ENCODE peak calls at places on chromosomes 12 and 14, in five cellular contexts. L, E, Y, A and T are unnamed samples.

GRCh38 chr14:53180272-53181221 is 27.4 kb upstream of the DDHD1 start:
- DNase-seq in L (no peak), E (no peak), Y (peak; percentile 32), A (no peak), T (no peak)

GRCh38 chr14:104306450-104307040 is 168.2 kb downstream of the KIF26A start:
- DNase-seq in L (no peak), E (no peak), Y (no peak), A (no peak), T (peak; percentile 24)

GRCh38 chr14:21071225-21072041 is 1.3 kb downstream of the ARHGEF40 start:
- DNase-seq in L (peak; percentile 81), E (peak; percentile 73), Y (peak; percentile 76), A (peak; percentile 38), T (peak; percentile 96)

GRCh38 chr12:131230340-131231099 is 276.8 kb downstream of the ADGRD1 start:
- DNase-seq in L (no peak), E (no peak), Y (peak; percentile 42), A (no peak), T (peak; percentile 48)

GRCh38 chr14:31566456-31566855 is 5.3 kb downstream of the NUBPL start:
- DNase-seq in L (no peak), E (no peak), Y (no peak), A (no peak), T (no peak)

GRCh38 chr12:51246254-51246853 is 7.7 kb downstream of the DAZAP2 start:
- DNase-seq in L (peak; percentile 42), E (no peak), Y (peak; percentile 88), A (peak; percentile 30), T (no peak)

GRCh38 chr12:28611501-28611900 is 421.2 kb downstream of the CCDC91 start:
- DNase-seq in L (no peak), E (no peak), Y (no peak), A (peak; percentile 4), T (no peak)

GRCh38 chr12:2963760-2964292 is 4.6 kb downstream of the TEAD4 start:
- DNase-seq in L (peak; percentile 40), E (no peak), Y (no peak), A (no peak), T (peak; percentile 80)

GRCh38 chr14:75428230-75429104 is 645 bp downstream of the JDP2 start:
- DNase-seq in L (peak; percentile 38), E (peak; percentile 51), Y (peak; percentile 18), A (no peak), T (peak; percentile 76)

GRCh38 chr12:11944321-11944720 is 126.4 kb upstream of the BCL2L14 start:
- DNase-seq in L (no peak), E (no peak), Y (no peak), A (no peak), T (no peak)

GRCh38 chr14:36938678-36939077 is 233.7 kb downstream of the SLC25A21 start:
- DNase-seq in L (no peak), E (no peak), Y (no peak), A (no peak), T (no peak)

GRCh38 chr12:51951843-51952722 is 584 bp downstream of the ACVR1B start:
- DNase-seq in L (peak; percentile 49), E (no peak), Y (peak; percentile 30), A (no peak), T (peak; percentile 74)

GRCh38 chr12:96140110-96140509 is 54.1 kb upstream of the ELK3 start:
- DNase-seq in L (no peak), E (no peak), Y (no peak), A (peak; percentile 50), T (no peak)

GRCh38 chr14:95328876-95329503 is 9.3 kb upstream of the CLMN start:
- DNase-seq in L (no peak), E (no peak), Y (no peak), A (peak; percentile 75), T (no peak)

GRCh38 chr14:97264516-97265230 is 467.5 kb downstream of the VRK1 start:
- DNase-seq in L (no peak), E (no peak), Y (no peak), A (no peak), T (no peak)

GRCh38 chr14:96711559-96712267 is 85.5 kb upstream of the VRK1 start:
- DNase-seq in L (no peak), E (no peak), Y (no peak), A (no peak), T (no peak)

GRCh38 chr12:93785262-93786010 is 108.3 kb downstream of the CRADD start:
- DNase-seq in L (peak; percentile 79), E (no peak), Y (peak; percentile 75), A (peak; percentile 94), T (no peak)

GRCh38 chr14:97387252-97387882 is 590.2 kb downstream of the VRK1 start:
- DNase-seq in L (no peak), E (no peak), Y (no peak), A (no peak), T (no peak)

GRCh38 chr14:67999693-68000384 is 180.3 kb downstream of the RAD51B start:
- DNase-seq in L (no peak), E (no peak), Y (no peak), A (peak; percentile 62), T (no peak)

GRCh38 chr12:15698377-15698867 is 90.8 kb downstream of the EPS8 start:
- DNase-seq in L (peak; percentile 50), E (no peak), Y (no peak), A (no peak), T (no peak)

GRCh38 chr14:32738206-32738871 is 200.3 kb upstream of the NPAS3 start:
- DNase-seq in L (no peak), E (no peak), Y (no peak), A (peak; percentile 76), T (no peak)

GRCh38 chr14:77181603-77182437 is at the start of gene TMEM63C:
- DNase-seq in L (no peak), E (peak; percentile 52), Y (peak; percentile 5), A (peak; percentile 72), T (no peak)
- H3K4me3 ChIP-seq in L (peak within 1 kb of the TSS; percentile 38), E (peak within 1 kb of the TSS; percentile 51), Y (no peak within 1 kb of the TSS), A (peak within 1 kb of the TSS; percentile 67), T (no peak within 1 kb of the TSS)

GRCh38 chr14:90532826-90533525 is 136.1 kb downstream of the CALM1 start:
- DNase-seq in L (no peak), E (no peak), Y (no peak), A (no peak), T (no peak)

GRCh38 chr14:90533591-90534021 is 136.8 kb downstream of the CALM1 start:
- DNase-seq in L (no peak), E (no peak), Y (peak; percentile 55), A (no peak), T (no peak)

GRCh38 chr14:90534091-90534837 is 137.4 kb downstream of the CALM1 start:
- DNase-seq in L (no peak), E (no peak), Y (peak; percentile 37), A (no peak), T (no peak)

GRCh38 chr14:90531497-90531896 is 134.7 kb downstream of the CALM1 start:
- DNase-seq in L (no peak), E (no peak), Y (no peak), A (no peak), T (no peak)

DNA sequence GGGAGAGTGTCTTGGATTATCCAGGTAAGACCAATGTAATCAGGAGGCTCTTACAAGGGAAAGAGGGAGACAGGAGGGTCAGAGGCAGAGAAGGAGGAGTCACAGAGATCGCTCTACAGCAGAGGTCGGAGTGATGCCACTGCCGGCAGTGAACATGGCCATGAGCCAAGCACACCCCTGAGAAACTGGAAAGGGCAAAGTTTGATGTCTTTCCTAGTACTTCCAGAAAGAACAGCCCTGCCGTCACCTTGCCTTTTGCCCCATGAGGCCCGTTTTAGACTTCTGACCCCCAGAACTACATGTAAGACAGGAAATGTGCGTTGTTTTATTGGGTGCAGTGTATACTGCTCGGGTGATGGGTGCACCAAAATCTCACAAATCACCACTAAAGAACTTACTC is 133.7 kb downstream of the CALM1 start:
- DNase-seq in L (no peak), E (no peak), Y (no peak), A (no peak), T (no peak)
- H3K36me3 ChIP-seq in L (no peaks in the 10 kb centered on the region), E (no peaks in the 10 kb centered on the region), Y (no peaks in the 10 kb centered on the region), A (no peaks in the 10 kb centered on the region), T (no peaks in the 10 kb centered on the region)

GRCh38 chr12:111408116-111408440 is 2.4 kb downstream of the SH2B3 start:
- DNase-seq in L (no peak), E (no peak), Y (peak; percentile 33), A (no peak), T (no peak)

GRCh38 chr12:111410229-111411186 is 4.8 kb downstream of the SH2B3 start:
- DNase-seq in L (no peak), E (no peak), Y (peak; percentile 42), A (no peak), T (no peak)

GRCh38 chr12:111407371-111408115 is 1.8 kb downstream of the SH2B3 start:
- DNase-seq in L (no peak), E (no peak), Y (peak; percentile 30), A (no peak), T (no peak)

GRCh38 chr12:111409403-111410228 is 3.9 kb downstream of the SH2B3 start:
- DNase-seq in L (peak; percentile 40), E (no peak), Y (peak; percentile 92), A (no peak), T (peak; percentile 86)

GRCh38 chr12:111408686-111409402 is 3.1 kb downstream of the SH2B3 start:
- DNase-seq in L (no peak), E (no peak), Y (no peak), A (no peak), T (no peak)
- H3K4me3 ChIP-seq in L (peak overlapping the region; percentile 25), E (peak overlapping the region; percentile 83), Y (peak overlapping the region; percentile 93), A (no peak overlapping the region), T (no peak overlapping the region)

DNA sequence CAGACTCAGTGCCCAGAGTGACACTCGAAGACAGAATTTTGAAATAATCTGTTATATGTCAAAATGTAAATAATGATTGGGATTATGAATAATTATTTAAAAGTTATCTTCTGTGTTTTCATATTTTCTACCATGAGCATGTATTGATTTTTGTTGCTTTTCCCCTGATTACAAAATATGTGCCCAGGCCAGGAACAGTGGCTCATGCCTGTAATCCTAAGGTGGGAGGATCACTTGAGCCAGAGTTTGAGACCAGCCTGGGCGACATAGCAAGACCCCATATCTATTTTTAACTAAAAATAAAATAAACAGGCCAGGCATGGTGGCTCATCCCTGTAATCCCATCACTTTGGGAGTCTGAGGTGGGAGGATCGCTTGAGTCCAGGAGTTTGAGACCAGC is 13.5 kb downstream of the PSMA6 start:
- DNase-seq in L (no peak), E (no peak), Y (no peak), A (no peak), T (no peak)
- H3K36me3 ChIP-seq in L (peaks cover 20% of the 10 kb centered on the region), E (peaks cover 19% of the 10 kb centered on the region), Y (peaks cover 57% of the 10 kb centered on the region), A (peaks cover 11% of the 10 kb centered on the region), T (no peaks in the 10 kb centered on the region)